ENCODE peak calls at places on chromosomes 11 and 22, in eight cellular contexts. T, H, Y, G, W, M, B and Q are unnamed samples.

GRCh38 chr22:19997561-19998231 is 18.9 kb downstream of the ARVCF start:
- DNase-seq in B (no peak), G (no peak), M (no peak), Y (no peak), H (peak), T (no peak), W (peak), Q (no peak)

GRCh38 chr22:26892401-26893033 is 235.1 kb downstream of the MIAT start:
- DNase-seq in Y (no peak), T (no peak), M (no peak), H (no peak), B (no peak), W (peak), G (peak), Q (no peak)

GRCh38 chr11:80816966-80817365 is 1376.1 kb upstream of the TENM4 start:
- DNase-seq in M (no peak), T (no peak), Y (no peak), H (no peak), G (no peak), B (no peak), W (no peak), Q (no peak)

GRCh38 chr11:456533-456932 is 6.5 kb downstream of the PTDSS2 start:
- DNase-seq in T (no peak), G (no peak), H (peak), Y (no peak), M (no peak), W (no peak), B (peak), Q (no peak)

GRCh38 chr11:80155412-80156017 is 714.7 kb upstream of the TENM4 start:
- DNase-seq in W (no peak), M (no peak), B (no peak), G (peak), H (no peak), Y (peak), T (peak), Q (peak)

GRCh38 chr11:75705541-75705940 is 12.1 kb upstream of the MOGAT2 start:
- DNase-seq in M (no peak), Y (no peak), H (no peak), T (no peak), G (no peak), B (no peak), W (no peak), Q (no peak)

GRCh38 chr11:55793321-55793720 is 2.0 kb upstream of the OR5D14 start:
- DNase-seq in H (no peak), M (no peak), Y (no peak), B (no peak), G (no peak), T (no peak), W (no peak), Q (no peak)

GRCh38 chr11:113256431-113257227 is 57.8 kb upstream of the TTC12 start:
- DNase-seq in T (no peak), Y (no peak), W (no peak), H (no peak), G (no peak), M (no peak), B (no peak), Q (no peak)

GRCh38 chr11:1117970-1118369 is 39.8 kb upstream of the MUC5AC start:
- DNase-seq in G (no peak), B (no peak), T (no peak), H (no peak), W (no peak), M (no peak), Y (no peak), Q (no peak)

GRCh38 chr11:7597620-7598019 is 75.7 kb downstream of the CYB5R2 start:
- DNase-seq in B (no peak), H (no peak), W (no peak), G (no peak), T (no peak), M (peak), Y (no peak), Q (no peak)

GRCh38 chr22:22883090-22883727 is 4.4 kb upstream of the IGLL5 start:
- DNase-seq in T (no peak), Y (no peak), M (no peak), W (no peak), H (no peak), B (no peak), G (no peak), Q (no peak)

GRCh38 chr11:34495724-34496377 is 17.7 kb downstream of the ELF5 start:
- DNase-seq in M (peak), Y (no peak), T (no peak), W (no peak), H (no peak), B (no peak), G (no peak), Q (no peak)

GRCh38 chr11:26297179-26297970 is 34.6 kb upstream of the ANO3 start:
- DNase-seq in H (no peak), M (peak), Y (peak), W (no peak), B (no peak), T (peak), G (peak), Q (peak)

GRCh38 chr22:48581821-48582469 is 1245.7 kb downstream of the BRD1 start:
- DNase-seq in W (no peak), H (peak), Y (no peak), G (peak), T (no peak), B (no peak), M (no peak), Q (no peak)

GRCh38 chr11:81224396-81224795 is 1509.3 kb downstream of the FAM181B start:
- DNase-seq in W (no peak), G (no peak), Y (no peak), H (no peak), M (no peak), B (no peak), T (no peak), Q (no peak)

GRCh38 chr22:42651134-42651533 is 1.9 kb upstream of the CYB5R3 start:
- DNase-seq in Y (peak), M (peak), T (no peak), B (no peak), G (no peak), W (no peak), H (no peak), Q (no peak)

GRCh38 chr11:115660072-115660805 is 156.0 kb upstream of the CADM1 start:
- DNase-seq in B (no peak), G (no peak), M (no peak), H (no peak), Y (peak), W (no peak), T (no peak), Q (no peak)

GRCh38 chr11:2694995-2695939 is 4.5 kb downstream of the KCNQ1OT1 start:
- DNase-seq in W (no peak), G (no peak), M (no peak), H (peak), T (no peak), Y (no peak), B (no peak), Q (no peak)

GRCh38 chr11:201936-202335 is 5.3 kb downstream of the BET1L start:
- DNase-seq in W (no peak), G (no peak), Y (peak), M (no peak), B (no peak), H (no peak), T (peak), Q (no peak)

GRCh38 chr11:8671242-8671641 is 11.2 kb downstream of the TRIM66 start:
- DNase-seq in W (peak), G (peak), H (no peak), M (no peak), T (no peak), B (no peak), Y (peak), Q (no peak)

GRCh38 chr11:38460429-38460828 is 1862.4 kb upstream of the RAG2 start:
- DNase-seq in Y (no peak), M (no peak), B (no peak), H (no peak), W (no peak), T (no peak), G (no peak), Q (no peak)

GRCh38 chr22:27447316-27447715 is 354.2 kb downstream of the MN1 start:
- DNase-seq in M (peak), W (no peak), B (no peak), H (no peak), Y (no peak), G (no peak), T (no peak), Q (no peak)

GRCh38 chr11:127919206-127920000 is 668.0 kb downstream of the ETS1 start:
- DNase-seq in H (no peak), T (no peak), G (peak), Y (no peak), M (no peak), B (no peak), W (no peak), Q (no peak)

GRCh38 chr11:20599424-20600346 is at the start of gene SLC6A5:
- DNase-seq in Y (peak), G (peak), W (no peak), M (no peak), H (no peak), T (peak), B (no peak), Q (peak)

GRCh38 chr22:18110194-18110943 is at the start of gene TUBA8:
- DNase-seq in B (no peak), G (peak), M (no peak), H (peak), T (peak), Y (peak), W (peak), Q (peak)

GRCh38 chr11:59172345-59173079 is 580 bp downstream of the DTX4 start:
- DNase-seq in M (peak), G (no peak), H (no peak), W (peak), Y (peak), T (no peak), B (peak), Q (peak)

GRCh38 chr11:107477820-107478219 is 20.2 kb upstream of the CWF19L2 start:
- DNase-seq in T (no peak), W (no peak), H (no peak), B (no peak), M (no peak), Y (no peak), G (no peak), Q (no peak)

GRCh38 chr22:46596032-46596441 is 24.1 kb upstream of the GRAMD4 start:
- DNase-seq in H (no peak), G (peak), W (no peak), M (no peak), Y (no peak), T (no peak), B (no peak), Q (no peak)
- H3K4me3 ChIP-seq in H (no peak), G (no peak), W (no peak), M (no peak), Y (no peak), T (no peak), B (no peak), Q (no peak)

DNA sequence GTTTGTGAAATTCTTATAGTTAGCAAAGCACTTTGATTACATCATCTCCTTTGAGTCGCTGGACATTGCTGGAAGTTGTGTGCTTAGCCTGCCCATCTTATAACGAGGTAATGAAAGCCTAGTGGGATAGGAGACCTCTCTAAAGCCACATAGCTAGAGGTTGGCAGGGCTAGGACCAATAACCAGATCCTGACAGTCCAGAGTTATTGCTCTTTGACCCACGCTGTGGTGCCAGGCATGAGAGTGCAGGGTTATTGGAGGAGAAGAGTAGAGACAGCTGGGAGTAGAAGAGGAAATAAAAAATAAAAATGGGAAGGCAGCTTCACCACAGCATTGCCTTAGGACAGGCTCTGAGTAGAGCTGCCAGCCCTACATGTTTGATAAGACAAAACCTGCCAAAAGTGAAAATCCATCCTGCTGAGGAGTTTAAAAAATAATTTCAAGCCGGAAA is 225.6 kb upstream of the POU2AF2 start:
- DNase-seq in M (no peak), B (no peak), Y (no peak), H (no peak), W (no peak), G (peak), T (peak), Q (no peak)
- H3K4me3 ChIP-seq in M (no peak), B (no peak), Y (no peak), H (no peak), W (no peak), G (no peak), T (no peak), Q (no peak)

GRCh38 chr11:12770435-12770834 is 96.2 kb downstream of the TEAD1 start:
- DNase-seq in T (no peak), W (no peak), M (no peak), G (no peak), Y (no peak), B (no peak), H (no peak), Q (no peak)

GRCh38 chr11:12771875-12772274 is 97.7 kb downstream of the TEAD1 start:
- DNase-seq in M (no peak), T (no peak), H (no peak), W (no peak), B (no peak), Y (no peak), G (peak), Q (no peak)

GRCh38 chr11:12772324-12772723 is 98.1 kb downstream of the TEAD1 start:
- DNase-seq in W (no peak), M (no peak), B (no peak), T (no peak), G (no peak), H (no peak), Y (no peak), Q (no peak)

GRCh38 chr11:12769834-12770345 is 95.7 kb downstream of the TEAD1 start:
- DNase-seq in G (peak), Y (peak), M (peak), H (no peak), B (no peak), T (no peak), W (no peak), Q (no peak)

GRCh38 chr11:12770966-12771597 is 96.9 kb downstream of the TEAD1 start:
- DNase-seq in H (no peak), Y (no peak), B (no peak), G (no peak), T (no peak), W (no peak), M (no peak), Q (no peak)
- H3K4me3 ChIP-seq in H (no peak), Y (no peak), B (no peak), G (no peak), T (no peak), W (no peak), M (no peak), Q (no peak)

DNA sequence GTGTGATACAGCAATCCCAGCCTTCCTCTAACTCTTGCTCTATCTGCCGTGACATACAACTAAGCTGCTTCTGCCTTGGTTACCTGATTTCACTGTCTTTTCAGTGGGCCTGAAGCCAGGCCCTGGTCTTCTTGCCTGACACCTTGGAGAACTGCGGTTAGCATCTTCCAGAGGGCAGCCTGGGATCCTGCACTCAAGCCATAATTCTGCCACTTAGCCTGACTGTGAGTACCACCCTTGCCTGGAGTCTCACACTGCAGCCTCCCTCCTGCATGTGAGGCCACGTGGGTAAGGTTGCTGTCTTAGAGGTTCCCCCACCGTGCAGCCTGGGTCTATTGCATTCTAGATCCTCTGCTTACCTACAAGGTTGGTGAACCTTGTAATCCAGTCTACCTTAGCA is 35.8 kb downstream of the USP35 start:
- DNase-seq in H (no peak), M (no peak), B (no peak), W (no peak), Y (no peak), G (no peak), T (no peak), Q (no peak)
- H3K4me3 ChIP-seq in H (no peak), M (no peak), B (no peak), W (no peak), Y (no peak), G (no peak), T (no peak), Q (no peak)

GRCh38 chr11:69074786-69075185 is 26.1 kb downstream of the TPCN2 start:
- DNase-seq in M (no peak), Y (no peak), B (no peak), T (no peak), G (no peak), W (peak), H (no peak), Q (no peak)
- H3K4me3 ChIP-seq in M (no peak), Y (no peak), B (no peak), T (no peak), G (no peak), W (no peak), H (no peak), Q (no peak)

DNA sequence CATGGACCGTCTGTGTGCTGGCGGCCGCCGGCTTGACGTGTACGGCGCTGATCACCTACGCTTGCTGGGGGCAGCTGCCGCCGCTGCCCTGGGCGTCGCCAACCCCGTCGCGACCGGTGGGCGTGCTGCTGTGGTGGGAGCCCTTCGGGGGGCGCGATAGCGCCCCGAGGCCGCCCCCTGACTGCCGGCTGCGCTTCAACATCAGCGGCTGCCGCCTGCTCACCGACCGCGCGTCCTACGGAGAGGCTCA is 786 bp downstream of the FUT4 start:
- DNase-seq in H (peak), T (no peak), M (no peak), W (no peak), G (no peak), Y (no peak), B (peak), Q (no peak)
- H3K4me3 ChIP-seq in H (peak), T (peak), M (peak), W (peak), G (peak), Y (peak), B (peak), Q (peak)